ENCODE peak calls at places on chromosomes 16 and 17, in nine cellular contexts. One of them, this sample, is unnamed.

GRCh38 chr16:23064642-23065041 is 84.6 kb downstream of the USP31 start:
- DNase-seq in aorta: no peak
- DNase-seq in NCI-H1436: no peak
- DNase-seq in stimulated activated CD4-positive, alpha-beta T cell treated with anti-CD3 and anti-CD28 coated beads, TNF-alpha, amount 100 ng/mL, for 24 hours: no peak
- DNase-seq in Calu3: no peak
- DNase-seq in NCI-H146: no peak
- DNase-seq in B cell: no peak
- DNase-seq in non-pigmented ciliary epithelial cell: no peak
- DNase-seq in activated CD4-positive, alpha-beta T cell treated with anti-CD3 and anti-CD28 coated beads for 1 hour: no peak
- DNase-seq in this sample: no peak

GRCh38 chr16:84895016-84895415 is 75.2 kb downstream of the CRISPLD2 start:
- DNase-seq in NCI-H1436: no peak
- DNase-seq in aorta: no peak
- DNase-seq in B cell: no peak
- DNase-seq in Calu3: no peak
- DNase-seq in stimulated activated CD4-positive, alpha-beta T cell treated with anti-CD3 and anti-CD28 coated beads, TNF-alpha, amount 100 ng/mL, for 24 hours: no peak
- DNase-seq in non-pigmented ciliary epithelial cell: no peak
- DNase-seq in activated CD4-positive, alpha-beta T cell treated with anti-CD3 and anti-CD28 coated beads for 1 hour: no peak
- DNase-seq in NCI-H146: no peak
- DNase-seq in this sample: no peak

GRCh38 chr16:66578596-66579531 is at the start of gene CMTM2:
- DNase-seq in NCI-H146: no peak
- DNase-seq in NCI-H1436: no peak
- DNase-seq in activated CD4-positive, alpha-beta T cell treated with anti-CD3 and anti-CD28 coated beads for 1 hour: no peak
- DNase-seq in aorta: peak
- DNase-seq in Calu3: no peak
- DNase-seq in stimulated activated CD4-positive, alpha-beta T cell treated with anti-CD3 and anti-CD28 coated beads, TNF-alpha, amount 100 ng/mL, for 24 hours: no peak
- DNase-seq in B cell: peak
- DNase-seq in non-pigmented ciliary epithelial cell: no peak
- DNase-seq in this sample: no peak

GRCh38 chr16:81276323-81276722 is 37.8 kb downstream of the BCO1 start:
- DNase-seq in NCI-H1436: no peak
- DNase-seq in Calu3: no peak
- DNase-seq in B cell: no peak
- DNase-seq in aorta: no peak
- DNase-seq in activated CD4-positive, alpha-beta T cell treated with anti-CD3 and anti-CD28 coated beads for 1 hour: no peak
- DNase-seq in non-pigmented ciliary epithelial cell: no peak
- DNase-seq in NCI-H146: no peak
- DNase-seq in stimulated activated CD4-positive, alpha-beta T cell treated with anti-CD3 and anti-CD28 coated beads, TNF-alpha, amount 100 ng/mL, for 24 hours: no peak
- DNase-seq in this sample: no peak

GRCh38 chr16:84121007-84121406 is 4.3 kb upstream of the MBTPS1 start:
- DNase-seq in aorta: no peak
- DNase-seq in non-pigmented ciliary epithelial cell: no peak
- DNase-seq in NCI-H146: no peak
- DNase-seq in B cell: no peak
- DNase-seq in stimulated activated CD4-positive, alpha-beta T cell treated with anti-CD3 and anti-CD28 coated beads, TNF-alpha, amount 100 ng/mL, for 24 hours: no peak
- DNase-seq in Calu3: no peak
- DNase-seq in NCI-H1436: no peak
- DNase-seq in activated CD4-positive, alpha-beta T cell treated with anti-CD3 and anti-CD28 coated beads for 1 hour: no peak
- DNase-seq in this sample: no peak

GRCh38 chr16:28607116-28607623 is 2.7 kb downstream of the SULT1A1 start:
- DNase-seq in NCI-H1436: no peak
- DNase-seq in non-pigmented ciliary epithelial cell: no peak
- DNase-seq in B cell: no peak
- DNase-seq in stimulated activated CD4-positive, alpha-beta T cell treated with anti-CD3 and anti-CD28 coated beads, TNF-alpha, amount 100 ng/mL, for 24 hours: no peak
- DNase-seq in aorta: no peak
- DNase-seq in Calu3: no peak
- DNase-seq in activated CD4-positive, alpha-beta T cell treated with anti-CD3 and anti-CD28 coated beads for 1 hour: no peak
- DNase-seq in NCI-H146: no peak
- DNase-seq in this sample: no peak

GRCh38 chr17:81066072-81066471 is 31.1 kb downstream of the BAIAP2 start:
- DNase-seq in NCI-H1436: no peak
- DNase-seq in non-pigmented ciliary epithelial cell: no peak
- DNase-seq in aorta: no peak
- DNase-seq in stimulated activated CD4-positive, alpha-beta T cell treated with anti-CD3 and anti-CD28 coated beads, TNF-alpha, amount 100 ng/mL, for 24 hours: no peak
- DNase-seq in activated CD4-positive, alpha-beta T cell treated with anti-CD3 and anti-CD28 coated beads for 1 hour: no peak
- DNase-seq in NCI-H146: no peak
- DNase-seq in Calu3: peak
- DNase-seq in B cell: no peak
- DNase-seq in this sample: no peak

GRCh38 chr17:57154896-57155295 is 69.8 kb downstream of the AKAP1 start:
- DNase-seq in NCI-H1436: no peak
- DNase-seq in B cell: no peak
- DNase-seq in NCI-H146: no peak
- DNase-seq in activated CD4-positive, alpha-beta T cell treated with anti-CD3 and anti-CD28 coated beads for 1 hour: no peak
- DNase-seq in Calu3: no peak
- DNase-seq in stimulated activated CD4-positive, alpha-beta T cell treated with anti-CD3 and anti-CD28 coated beads, TNF-alpha, amount 100 ng/mL, for 24 hours: no peak
- DNase-seq in aorta: no peak
- DNase-seq in non-pigmented ciliary epithelial cell: no peak
- DNase-seq in this sample: no peak

GRCh38 chr16:86986809-86987487 is 330.2 kb downstream of the C16orf95 start:
- DNase-seq in activated CD4-positive, alpha-beta T cell treated with anti-CD3 and anti-CD28 coated beads for 1 hour: no peak
- DNase-seq in Calu3: no peak
- DNase-seq in non-pigmented ciliary epithelial cell: no peak
- DNase-seq in NCI-H1436: no peak
- DNase-seq in B cell: no peak
- DNase-seq in aorta: no peak
- DNase-seq in NCI-H146: no peak
- DNase-seq in stimulated activated CD4-positive, alpha-beta T cell treated with anti-CD3 and anti-CD28 coated beads, TNF-alpha, amount 100 ng/mL, for 24 hours: no peak
- DNase-seq in this sample: no peak

GRCh38 chr17:83050651-83051422 is 28.6 kb upstream of the METRNL start:
- DNase-seq in stimulated activated CD4-positive, alpha-beta T cell treated with anti-CD3 and anti-CD28 coated beads, TNF-alpha, amount 100 ng/mL, for 24 hours: no peak
- DNase-seq in activated CD4-positive, alpha-beta T cell treated with anti-CD3 and anti-CD28 coated beads for 1 hour: no peak
- DNase-seq in B cell: no peak
- DNase-seq in NCI-H1436: peak
- DNase-seq in Calu3: peak
- DNase-seq in non-pigmented ciliary epithelial cell: no peak
- DNase-seq in NCI-H146: no peak
- DNase-seq in aorta: no peak
- DNase-seq in this sample: no peak

GRCh38 chr16:83717814-83718213 is 90.0 kb upstream of the HSBP1 start:
- DNase-seq in aorta: no peak
- DNase-seq in activated CD4-positive, alpha-beta T cell treated with anti-CD3 and anti-CD28 coated beads for 1 hour: no peak
- DNase-seq in B cell: no peak
- DNase-seq in NCI-H146: no peak
- DNase-seq in Calu3: no peak
- DNase-seq in NCI-H1436: no peak
- DNase-seq in stimulated activated CD4-positive, alpha-beta T cell treated with anti-CD3 and anti-CD28 coated beads, TNF-alpha, amount 100 ng/mL, for 24 hours: no peak
- DNase-seq in non-pigmented ciliary epithelial cell: peak
- DNase-seq in this sample: no peak

GRCh38 chr17:61403846-61404701 is 4.4 kb downstream of the TBX2 start:
- DNase-seq in non-pigmented ciliary epithelial cell: no peak
- DNase-seq in B cell: peak
- DNase-seq in Calu3: no peak
- DNase-seq in aorta: peak
- DNase-seq in stimulated activated CD4-positive, alpha-beta T cell treated with anti-CD3 and anti-CD28 coated beads, TNF-alpha, amount 100 ng/mL, for 24 hours: no peak
- DNase-seq in NCI-H1436: peak
- DNase-seq in NCI-H146: no peak
- DNase-seq in activated CD4-positive, alpha-beta T cell treated with anti-CD3 and anti-CD28 coated beads for 1 hour: no peak
- DNase-seq in this sample: no peak

GRCh38 chr16:29680180-29680598 is 1.2 kb downstream of the QPRT start:
- DNase-seq in non-pigmented ciliary epithelial cell: no peak
- DNase-seq in NCI-H1436: no peak
- DNase-seq in NCI-H146: no peak
- DNase-seq in Calu3: peak
- DNase-seq in stimulated activated CD4-positive, alpha-beta T cell treated with anti-CD3 and anti-CD28 coated beads, TNF-alpha, amount 100 ng/mL, for 24 hours: no peak
- DNase-seq in aorta: no peak
- DNase-seq in B cell: no peak
- DNase-seq in activated CD4-positive, alpha-beta T cell treated with anti-CD3 and anti-CD28 coated beads for 1 hour: no peak
- DNase-seq in this sample: peak

GRCh38 chr16:66930189-66930588 is 4.0 kb downstream of the CIAO2B start:
- DNase-seq in NCI-H1436: no peak
- DNase-seq in Calu3: peak
- DNase-seq in aorta: no peak
- DNase-seq in B cell: no peak
- DNase-seq in stimulated activated CD4-positive, alpha-beta T cell treated with anti-CD3 and anti-CD28 coated beads, TNF-alpha, amount 100 ng/mL, for 24 hours: no peak
- DNase-seq in non-pigmented ciliary epithelial cell: no peak
- DNase-seq in activated CD4-positive, alpha-beta T cell treated with anti-CD3 and anti-CD28 coated beads for 1 hour: no peak
- DNase-seq in NCI-H146: no peak
- DNase-seq in this sample: peak

GRCh38 chr17:60664022-60664421 is 13.6 kb upstream of the BCAS3 start:
- DNase-seq in non-pigmented ciliary epithelial cell: no peak
- DNase-seq in activated CD4-positive, alpha-beta T cell treated with anti-CD3 and anti-CD28 coated beads for 1 hour: no peak
- DNase-seq in stimulated activated CD4-positive, alpha-beta T cell treated with anti-CD3 and anti-CD28 coated beads, TNF-alpha, amount 100 ng/mL, for 24 hours: no peak
- DNase-seq in Calu3: no peak
- DNase-seq in aorta: no peak
- DNase-seq in B cell: no peak
- DNase-seq in NCI-H1436: no peak
- DNase-seq in NCI-H146: no peak
- DNase-seq in this sample: no peak